ENCODE peak calls at places on chromosomes 7 and 10, in ten cellular contexts. H is activated T-cell treated with anti-CD3 and anti-CD28 coated beads for 48 hours; N is NCI-H2171; J is dermis microvascular lymphatic vessel endothelial cell; O is activated naive CD4-positive, alpha-beta T cell treated with anti-CD3 and anti-CD28 coated beads, Interleukin-2, amount 10 ng/mL, durations not matched to agents 7 days and 5 days; L is left colon; Q is stimulated activated CD8-positive, alpha-beta memory T cell treated with anti-CD3 and anti-CD28 coated beads, Interleukin-12 subunit alpha, Interleukin-12 subunit beta, amount 100 ng/mL, for 4 hours; S is fibroblast of lung; D is HTR-8/SVneo; Y is HT-29. R is an unnamed sample.

GRCh38 chr10:48779546-48780152 is 95.0 kb downstream of the WDFY4 start:
- DNase-seq in O (no peak), J (no peak), H (no peak), Y (no peak), D (no peak), L (no peak), Q (no peak), S (no peak), N (no peak), R (no peak)

GRCh38 chr7:150992833-150993302 is 2.1 kb downstream of the NOS3 start:
- DNase-seq in J (peak; percentile 83), N (peak; percentile 44), L (no peak), Y (no peak), S (no peak), Q (no peak), O (peak; percentile 47), D (no peak), H (no peak), R (no peak)

GRCh38 chr10:100742936-100743335 is 2.4 kb upstream of the PAX2 start:
- DNase-seq in J (no peak), S (no peak), Q (no peak), L (no peak), H (no peak), N (no peak), D (no peak), Y (no peak), O (no peak), R (no peak)

GRCh38 chr7:16747095-16747494 is 6.5 kb upstream of the TSPAN13 start:
- DNase-seq in Y (no peak), D (no peak), O (no peak), Q (no peak), H (no peak), L (no peak), J (no peak), N (no peak), S (peak; percentile 59), R (no peak)

GRCh38 chr7:5595545-5596045 is 172.0 kb upstream of the TNRC18 start:
- DNase-seq in D (peak; percentile 80), O (no peak), Y (no peak), L (no peak), S (no peak), H (no peak), J (peak; percentile 38), Q (no peak), N (no peak), R (no peak)

GRCh38 chr7:20164420-20165145 is 52.6 kb downstream of the MACC1 start:
- DNase-seq in S (peak; percentile 70), O (no peak), D (no peak), L (no peak), Y (no peak), Q (no peak), N (no peak), H (no peak), J (no peak), R (peak; percentile 40)

GRCh38 chr7:42097756-42098155 is 139.3 kb downstream of the GLI3 start:
- DNase-seq in H (no peak), Y (peak; percentile 28), S (peak; percentile 85), Q (no peak), L (no peak), D (no peak), O (no peak), J (peak; percentile 15), N (no peak), R (peak; percentile 68)

GRCh38 chr7:157041004-157041403 is 30.5 kb upstream of the MNX1 start:
- DNase-seq in N (no peak), S (peak; percentile 24), Q (no peak), L (no peak), H (no peak), J (no peak), Y (no peak), O (no peak), D (no peak), R (no peak)

GRCh38 chr10:78367012-78367411 is 333.3 kb downstream of the RPS24 start:
- DNase-seq in L (peak; percentile 12), Q (no peak), J (no peak), H (no peak), S (peak; percentile 24), Y (no peak), N (no peak), O (no peak), D (no peak), R (no peak)

GRCh38 chr7:98628916-98629525 is 11.9 kb downstream of the NPTX2 start:
- DNase-seq in O (no peak), L (no peak), S (no peak), D (no peak), Y (no peak), H (no peak), J (peak; percentile 69), Q (no peak), N (no peak), R (no peak)

GRCh38 chr7:33813331-33813730 is 92.0 kb upstream of the BMPER start:
- DNase-seq in L (no peak), N (no peak), O (no peak), S (no peak), H (no peak), J (no peak), Q (no peak), D (no peak), Y (no peak), R (peak; percentile 72)

GRCh38 chr10:132392811-132393694 is 3.9 kb upstream of the PWWP2B start:
- DNase-seq in Y (no peak), J (no peak), L (peak; percentile 3), O (no peak), N (no peak), S (peak; percentile 16), D (no peak), Q (no peak), H (no peak), R (no peak)

GRCh38 chr7:108973075-108973474 is 403.4 kb downstream of the DNAJB9 start:
- DNase-seq in S (no peak), D (no peak), N (peak; percentile 2), O (no peak), Y (peak; percentile 23), L (no peak), H (no peak), J (no peak), Q (no peak), R (peak; percentile 1)